ENCODE peak calls at places on chromosomes 3 and 15, in nine cellular contexts. Z is heart left ventricle; V is PC-3; P is H9; G is psoas muscle; N is adipocyte; M is upper lobe of right lung; J is right cardiac atrium; C is CD8-positive, alpha-beta memory T cell. A is an unnamed sample. For H3K9me3, the result is how much of the 10 kb centered on the place peaks cover.

GRCh38 chr3:48464713-48465221 is 18.2 kb downstream of the ATRIP start:
- DNase-seq in Z (no peak), V (no peak), M (no peak), P (peak), C (no peak), G (no peak), N (no peak), J (peak), A (no peak)

GRCh38 chr15:59685737-59686297 is 3.3 kb downstream of the BNIP2 start:
- DNase-seq in J (no peak), Z (no peak), N (peak), M (no peak), V (no peak), P (no peak), C (no peak), G (no peak), A (no peak)

GRCh38 chr3:190076601-190077444 is 43.9 kb downstream of the P3H2 start:
- DNase-seq in G (no peak), V (peak), P (no peak), M (no peak), N (peak), Z (no peak), J (no peak), C (no peak), A (no peak)

GRCh38 chr3:24242012-24242698 is 252.5 kb downstream of the THRB start:
- DNase-seq in G (no peak), Z (no peak), J (peak), V (peak), P (no peak), C (no peak), M (no peak), N (peak), A (no peak)

GRCh38 chr3:173191611-173192010 is 50.6 kb upstream of the SPATA16 start:
- DNase-seq in J (no peak), Z (no peak), N (peak), G (no peak), C (no peak), V (peak), P (no peak), M (no peak), A (no peak)

GRCh38 chr3:71217640-71218222 is 365.8 kb downstream of the FOXP1 start:
- DNase-seq in Z (no peak), J (no peak), V (no peak), N (no peak), G (no peak), C (no peak), M (no peak), P (no peak), A (no peak)

GRCh38 chr3:49410844-49411549 is 779 bp downstream of the RHOA start:
- DNase-seq in G (no peak), J (no peak), M (no peak), P (no peak), N (peak), Z (no peak), C (no peak), V (no peak), A (no peak)

GRCh38 chr15:40055576-40056293 is 16.8 kb upstream of the SRP14 start:
- DNase-seq in Z (peak), G (no peak), N (no peak), P (no peak), V (no peak), J (peak), C (no peak), M (no peak), A (no peak)

GRCh38 chr3:157441102-157441622 is 4.5 kb downstream of the PTX3 start:
- DNase-seq in G (no peak), Z (no peak), N (no peak), V (no peak), C (no peak), M (no peak), P (no peak), J (no peak), A (no peak)

GRCh38 chr3:58572013-58572633 is 5.1 kb downstream of the FAM107A start:
- DNase-seq in C (no peak), Z (no peak), M (no peak), P (no peak), V (no peak), J (no peak), N (no peak), G (no peak), A (no peak)

GRCh38 chr3:29255854-29256696 is 24.8 kb upstream of the RBMS3 start:
- DNase-seq in M (no peak), P (no peak), G (no peak), J (no peak), C (no peak), Z (no peak), V (peak), N (no peak), A (no peak)

GRCh38 chr3:116005404-116005803 is 382.1 kb downstream of the GAP43 start:
- DNase-seq in C (no peak), Z (no peak), M (no peak), V (peak), J (peak), N (peak), P (no peak), G (peak), A (no peak)
- H3K9me3 ChIP-seq in C (under half), Z (under half), M (under half), V (under half), J (under half), N (under half), P (under half), G (under half), A (under half)

GRCh38 chr15:79918278-79918677 is 21.5 kb upstream of the MTHFS start:
- DNase-seq in J (no peak), P (peak), C (no peak), N (no peak), Z (no peak), V (no peak), G (no peak), M (no peak), A (no peak)
- H3K9me3 ChIP-seq in J (under half), P (under half), C (under half), N (half or more), Z (under half), V (under half), G (half or more), M (half or more), A (under half)

GRCh38 chr3:113214227-113214626 is 2.9 kb downstream of the BOC start:
- DNase-seq in G (no peak), V (no peak), Z (no peak), M (no peak), C (no peak), P (no peak), J (no peak), N (no peak), A (no peak)
- H3K9me3 ChIP-seq in G (under half), V (under half), Z (under half), M (under half), C (under half), P (under half), J (under half), N (under half), A (under half)

DNA sequence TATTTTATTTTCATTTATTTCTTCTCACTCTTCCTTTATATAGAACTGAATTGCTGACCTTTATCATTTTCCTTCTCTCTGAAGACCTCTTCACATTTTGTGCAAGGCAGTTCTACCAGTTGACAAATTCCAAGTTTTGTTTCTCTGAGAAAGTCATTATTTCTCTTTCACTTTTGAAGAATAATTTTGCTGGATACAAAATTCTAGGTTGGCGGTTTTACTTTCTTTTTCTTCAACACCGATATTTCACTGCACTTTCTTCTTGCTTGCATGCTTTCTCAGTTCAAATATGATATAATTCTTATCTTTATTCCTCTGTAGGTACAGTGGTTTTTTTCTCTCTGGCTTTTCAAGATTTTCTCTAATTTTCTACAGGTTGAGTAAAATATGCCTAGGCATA is 15.9 kb downstream of the RFX7 start:
- DNase-seq in M (no peak), N (no peak), P (no peak), G (no peak), V (no peak), C (no peak), J (no peak), Z (no peak), A (no peak)
- H3K9me3 ChIP-seq in M (under half), N (under half), P (under half), G (under half), V (under half), C (under half), J (under half), Z (under half), A (under half)

GRCh38 chr15:25186906-25187645 is 232.3 kb downstream of the SNRPN start:
- DNase-seq in N (no peak), V (no peak), M (no peak), C (peak), J (peak), G (no peak), Z (no peak), P (no peak), A (no peak)

GRCh38 chr15:25188051-25188450 is 233.3 kb downstream of the SNRPN start:
- DNase-seq in P (no peak), C (no peak), Z (no peak), G (no peak), V (no peak), J (peak), M (no peak), N (no peak), A (no peak)

GRCh38 chr15:25189551-25189950 is 234.8 kb downstream of the SNRPN start:
- DNase-seq in G (no peak), Z (no peak), P (no peak), J (peak), V (no peak), N (no peak), M (no peak), C (no peak), A (no peak)

GRCh38 chr15:25186411-25186810 is 231.6 kb downstream of the SNRPN start:
- DNase-seq in N (no peak), V (no peak), J (no peak), M (peak), Z (no peak), P (no peak), C (peak), G (peak), A (no peak)

GRCh38 chr15:25188551-25189101 is 233.8 kb downstream of the SNRPN start:
- DNase-seq in J (peak), C (no peak), G (no peak), M (no peak), V (no peak), P (no peak), N (no peak), Z (no peak), A (no peak)
- H3K9me3 ChIP-seq in J (under half), C (under half), G (under half), M (under half), V (under half), P (half or more), N (under half), Z (under half), A (under half)